ENCODE peak calls at places on chromosomes 13 and 19, in eight cellular contexts. T is choroid plexus epithelial cell, Q is heart left ventricle, Y is tibial nerve, Z is EH, U is kidney epithelial cell, R is Calu3, G is esophagus muscularis mucosa. J is an unnamed sample.

GRCh38 chr13:24986826-24987225 is 109.1 kb upstream of the PABPC3 start:
- DNase-seq in Q (no peak), G (no peak), U (no peak), Y (no peak), R (no peak), Z (no peak), T (no peak), J (no peak)

GRCh38 chr13:48448963-48449614 is 36.2 kb upstream of the LPAR6 start:
- DNase-seq in Z (peak; percentile 76), U (no peak), Y (no peak), G (no peak), Q (no peak), T (peak; percentile 81), R (no peak), J (no peak)

GRCh38 chr13:26372747-26373146 is 118.8 kb downstream of the CDK8 start:
- DNase-seq in U (no peak), R (no peak), T (no peak), G (no peak), Z (no peak), Y (no peak), Q (no peak), J (no peak)

GRCh38 chr13:65582160-65582559 is 1648.0 kb downstream of the PCDH9 start:
- DNase-seq in T (no peak), U (no peak), R (no peak), G (no peak), Y (no peak), Z (no peak), Q (no peak), J (no peak)

GRCh38 chr13:110359840-110360301 is 52.8 kb downstream of the COL4A2 start:
- DNase-seq in Q (no peak), Y (no peak), U (no peak), T (peak; percentile 88), G (no peak), Z (no peak), R (no peak), J (no peak)

GRCh38 chr19:9782282-9782681 is 13.7 kb upstream of the ZNF846 start:
- DNase-seq in U (no peak), Y (no peak), Z (peak; percentile 30), Q (no peak), T (peak; percentile 23), G (no peak), R (no peak), J (no peak)

GRCh38 chr13:28719656-28720055 is 886 bp upstream of the SLC46A3 start:
- DNase-seq in R (no peak), Y (no peak), Z (peak; percentile 94), G (no peak), U (no peak), T (peak; percentile 88), Q (no peak), J (no peak)

GRCh38 chr13:46486270-46486669 is 66.7 kb upstream of the LRCH1 start:
- DNase-seq in T (no peak), Q (no peak), Z (no peak), U (no peak), G (no peak), R (no peak), Y (no peak), J (no peak)

GRCh38 chr13:111994578-111994977 is 72.4 kb upstream of the SOX1 start:
- DNase-seq in U (no peak), R (no peak), G (no peak), Z (no peak), Y (no peak), Q (no peak), T (no peak), J (no peak)

GRCh38 chr19:13880059-13880672 is 3.2 kb downstream of the NANOS3 start:
- DNase-seq in Y (peak; percentile 99), R (peak; percentile 97), G (peak; percentile 99), T (peak; percentile 96), Z (peak; percentile 96), Q (peak; percentile 97), U (peak; percentile 74), J (peak; percentile 98)

J was measured in hepatocyte.